ENCODE peak calls at places on chromosomes 1 and 21, in seven cellular contexts. One of them, this sample, is unnamed.

GRCh38 chr1:29196863-29197589 is 15.3 kb upstream of the SRSF4 start:
- DNase-seq in GM20000: no peak
- DNase-seq in COLO829: no peak
- DNase-seq in HS-5: no peak
- DNase-seq in midbrain: no peak
- DNase-seq in stimulated activated CD8-positive, alpha-beta memory T cell treated with anti-CD3 and anti-CD28 coated beads, Interleukin-2, amount 100 ng/mL, for 48 hours: no peak
- DNase-seq in activated naive CD8-positive, alpha-beta T cell treated with anti-CD3 and anti-CD28 coated beads, Interleukin-2, amount 10 ng/mL, durations not matched to agents 7 days and 5 days: no peak
- DNase-seq in this sample: no peak

GRCh38 chr1:197902131-197902453 is 338 bp upstream of the C1orf53 start:
- DNase-seq in midbrain: no peak
- DNase-seq in COLO829: no peak
- DNase-seq in stimulated activated CD8-positive, alpha-beta memory T cell treated with anti-CD3 and anti-CD28 coated beads, Interleukin-2, amount 100 ng/mL, for 48 hours: no peak
- DNase-seq in activated naive CD8-positive, alpha-beta T cell treated with anti-CD3 and anti-CD28 coated beads, Interleukin-2, amount 10 ng/mL, durations not matched to agents 7 days and 5 days: no peak
- DNase-seq in HS-5: no peak
- DNase-seq in GM20000: no peak
- DNase-seq in this sample: no peak

GRCh38 chr1:223331929-223332328 is 32.0 kb downstream of the SUSD4 start:
- DNase-seq in COLO829: no peak
- DNase-seq in GM20000: no peak
- DNase-seq in stimulated activated CD8-positive, alpha-beta memory T cell treated with anti-CD3 and anti-CD28 coated beads, Interleukin-2, amount 100 ng/mL, for 48 hours: no peak
- DNase-seq in activated naive CD8-positive, alpha-beta T cell treated with anti-CD3 and anti-CD28 coated beads, Interleukin-2, amount 10 ng/mL, durations not matched to agents 7 days and 5 days: no peak
- DNase-seq in HS-5: peak; percentile 32
- DNase-seq in midbrain: no peak
- DNase-seq in this sample: no peak

GRCh38 chr1:232538224-232538942 is 91.5 kb downstream of the SIPA1L2 start:
- DNase-seq in COLO829: peak; percentile 75
- DNase-seq in activated naive CD8-positive, alpha-beta T cell treated with anti-CD3 and anti-CD28 coated beads, Interleukin-2, amount 10 ng/mL, durations not matched to agents 7 days and 5 days: no peak
- DNase-seq in GM20000: no peak
- DNase-seq in midbrain: no peak
- DNase-seq in stimulated activated CD8-positive, alpha-beta memory T cell treated with anti-CD3 and anti-CD28 coated beads, Interleukin-2, amount 100 ng/mL, for 48 hours: no peak
- DNase-seq in HS-5: no peak
- DNase-seq in this sample: no peak

GRCh38 chr1:201095581-201096531 is 16.4 kb downstream of the CACNA1S start:
- DNase-seq in COLO829: no peak
- DNase-seq in HS-5: no peak
- DNase-seq in stimulated activated CD8-positive, alpha-beta memory T cell treated with anti-CD3 and anti-CD28 coated beads, Interleukin-2, amount 100 ng/mL, for 48 hours: no peak
- DNase-seq in midbrain: peak; percentile 37
- DNase-seq in GM20000: no peak
- DNase-seq in activated naive CD8-positive, alpha-beta T cell treated with anti-CD3 and anti-CD28 coated beads, Interleukin-2, amount 10 ng/mL, durations not matched to agents 7 days and 5 days: no peak
- DNase-seq in this sample: no peak

GRCh38 chr1:169890761-169891538 is 2.7 kb downstream of the SCYL3 start:
- DNase-seq in HS-5: no peak
- DNase-seq in activated naive CD8-positive, alpha-beta T cell treated with anti-CD3 and anti-CD28 coated beads, Interleukin-2, amount 10 ng/mL, durations not matched to agents 7 days and 5 days: no peak
- DNase-seq in COLO829: no peak
- DNase-seq in stimulated activated CD8-positive, alpha-beta memory T cell treated with anti-CD3 and anti-CD28 coated beads, Interleukin-2, amount 100 ng/mL, for 48 hours: no peak
- DNase-seq in GM20000: peak; percentile 56
- DNase-seq in midbrain: no peak
- DNase-seq in this sample: no peak

GRCh38 chr1:43435146-43436145 is 18.3 kb downstream of the HYI start:
- DNase-seq in midbrain: peak; percentile 29
- DNase-seq in stimulated activated CD8-positive, alpha-beta memory T cell treated with anti-CD3 and anti-CD28 coated beads, Interleukin-2, amount 100 ng/mL, for 48 hours: no peak
- DNase-seq in activated naive CD8-positive, alpha-beta T cell treated with anti-CD3 and anti-CD28 coated beads, Interleukin-2, amount 10 ng/mL, durations not matched to agents 7 days and 5 days: peak; percentile 20
- DNase-seq in HS-5: no peak
- DNase-seq in COLO829: no peak
- DNase-seq in GM20000: no peak
- DNase-seq in this sample: no peak

GRCh38 chr21:37505963-37506362 is 139.4 kb downstream of the DYRK1A start:
- DNase-seq in HS-5: no peak
- DNase-seq in COLO829: no peak
- DNase-seq in activated naive CD8-positive, alpha-beta T cell treated with anti-CD3 and anti-CD28 coated beads, Interleukin-2, amount 10 ng/mL, durations not matched to agents 7 days and 5 days: no peak
- DNase-seq in GM20000: no peak
- DNase-seq in midbrain: no peak
- DNase-seq in stimulated activated CD8-positive, alpha-beta memory T cell treated with anti-CD3 and anti-CD28 coated beads, Interleukin-2, amount 100 ng/mL, for 48 hours: no peak
- DNase-seq in this sample: no peak

GRCh38 chr1:43455205-43455889 is 1.6 kb upstream of the HYI start:
- DNase-seq in COLO829: no peak
- DNase-seq in HS-5: no peak
- DNase-seq in activated naive CD8-positive, alpha-beta T cell treated with anti-CD3 and anti-CD28 coated beads, Interleukin-2, amount 10 ng/mL, durations not matched to agents 7 days and 5 days: no peak
- DNase-seq in midbrain: no peak
- DNase-seq in stimulated activated CD8-positive, alpha-beta memory T cell treated with anti-CD3 and anti-CD28 coated beads, Interleukin-2, amount 100 ng/mL, for 48 hours: no peak
- DNase-seq in GM20000: no peak
- DNase-seq in this sample: no peak

GRCh38 chr1:23019851-23020625 is 770 bp downstream of the KDM1A start:
- DNase-seq in midbrain: no peak
- DNase-seq in activated naive CD8-positive, alpha-beta T cell treated with anti-CD3 and anti-CD28 coated beads, Interleukin-2, amount 10 ng/mL, durations not matched to agents 7 days and 5 days: no peak
- DNase-seq in stimulated activated CD8-positive, alpha-beta memory T cell treated with anti-CD3 and anti-CD28 coated beads, Interleukin-2, amount 100 ng/mL, for 48 hours: peak; percentile 1
- DNase-seq in HS-5: no peak
- DNase-seq in GM20000: peak; percentile 55
- DNase-seq in COLO829: peak; percentile 23
- DNase-seq in this sample: no peak

GRCh38 chr1:155455588-155456195 is 106.9 kb downstream of the ASH1L start:
- DNase-seq in HS-5: no peak
- DNase-seq in midbrain: no peak
- DNase-seq in GM20000: no peak
- DNase-seq in COLO829: no peak
- DNase-seq in activated naive CD8-positive, alpha-beta T cell treated with anti-CD3 and anti-CD28 coated beads, Interleukin-2, amount 10 ng/mL, durations not matched to agents 7 days and 5 days: no peak
- DNase-seq in stimulated activated CD8-positive, alpha-beta memory T cell treated with anti-CD3 and anti-CD28 coated beads, Interleukin-2, amount 100 ng/mL, for 48 hours: no peak
- DNase-seq in this sample: no peak

GRCh38 chr1:226903819-226904710 is 33.6 kb downstream of the PSEN2 start:
- DNase-seq in activated naive CD8-positive, alpha-beta T cell treated with anti-CD3 and anti-CD28 coated beads, Interleukin-2, amount 10 ng/mL, durations not matched to agents 7 days and 5 days: no peak
- DNase-seq in midbrain: no peak
- DNase-seq in stimulated activated CD8-positive, alpha-beta memory T cell treated with anti-CD3 and anti-CD28 coated beads, Interleukin-2, amount 100 ng/mL, for 48 hours: no peak
- DNase-seq in COLO829: no peak
- DNase-seq in HS-5: no peak
- DNase-seq in GM20000: no peak
- DNase-seq in this sample: no peak

GRCh38 chr1:186093437-186093836 is 281.6 kb downstream of the TPR start:
- DNase-seq in COLO829: no peak
- DNase-seq in stimulated activated CD8-positive, alpha-beta memory T cell treated with anti-CD3 and anti-CD28 coated beads, Interleukin-2, amount 100 ng/mL, for 48 hours: no peak
- DNase-seq in activated naive CD8-positive, alpha-beta T cell treated with anti-CD3 and anti-CD28 coated beads, Interleukin-2, amount 10 ng/mL, durations not matched to agents 7 days and 5 days: no peak
- DNase-seq in HS-5: no peak
- DNase-seq in midbrain: no peak
- DNase-seq in GM20000: no peak
- DNase-seq in this sample: no peak

GRCh38 chr1:76697361-76697760 is 169.9 kb upstream of the ST6GALNAC5 start:
- DNase-seq in COLO829: no peak
- DNase-seq in HS-5: no peak
- DNase-seq in activated naive CD8-positive, alpha-beta T cell treated with anti-CD3 and anti-CD28 coated beads, Interleukin-2, amount 10 ng/mL, durations not matched to agents 7 days and 5 days: no peak
- DNase-seq in GM20000: no peak
- DNase-seq in midbrain: no peak
- DNase-seq in stimulated activated CD8-positive, alpha-beta memory T cell treated with anti-CD3 and anti-CD28 coated beads, Interleukin-2, amount 100 ng/mL, for 48 hours: no peak
- DNase-seq in this sample: no peak

GRCh38 chr1:233543338-233544255 is 70.3 kb upstream of the KCNK1 start:
- DNase-seq in stimulated activated CD8-positive, alpha-beta memory T cell treated with anti-CD3 and anti-CD28 coated beads, Interleukin-2, amount 100 ng/mL, for 48 hours: no peak
- DNase-seq in HS-5: peak; percentile 88
- DNase-seq in activated naive CD8-positive, alpha-beta T cell treated with anti-CD3 and anti-CD28 coated beads, Interleukin-2, amount 10 ng/mL, durations not matched to agents 7 days and 5 days: no peak
- DNase-seq in midbrain: no peak
- DNase-seq in COLO829: peak; percentile 82
- DNase-seq in GM20000: no peak
- DNase-seq in this sample: no peak

GRCh38 chr1:232950919-232951579 is 638 bp downstream of the NTPCR start:
- DNase-seq in activated naive CD8-positive, alpha-beta T cell treated with anti-CD3 and anti-CD28 coated beads, Interleukin-2, amount 10 ng/mL, durations not matched to agents 7 days and 5 days: no peak
- DNase-seq in COLO829: no peak
- DNase-seq in midbrain: no peak
- DNase-seq in GM20000: peak; percentile 42
- DNase-seq in stimulated activated CD8-positive, alpha-beta memory T cell treated with anti-CD3 and anti-CD28 coated beads, Interleukin-2, amount 100 ng/mL, for 48 hours: no peak
- DNase-seq in HS-5: no peak
- DNase-seq in this sample: no peak

This sample was measured in T follicular helper cell.